ENCODE peak calls at places on chromosome 14, in six cellular contexts. L is lower lobe of right lung; X is CD4-positive, alpha-beta T cell; R is stimulated activated CD4-positive, alpha-beta T cell treated with anti-CD3 and anti-CD28 coated beads, Interleukin-1b, Interleukin-23, amount 100 ng/mL, for 24 hours; K is GM12864; F is activated naive CD8-positive, alpha-beta T cell treated with anti-CD3 and anti-CD28 coated beads, Interleukin-2, amount 50 U/mL, for 24 hours. U is an unnamed sample.
A peak's percentile ranks its signal among the peaks of the same experiment; 100 is the strongest.

GRCh38 chr14:94180655-94181271 is 6.6 kb downstream of the PPP4R4 start:
- DNase-seq in L (no peak), X (no peak), R (no peak), K (peak; percentile 33), F (no peak), U (peak; percentile 70)

GRCh38 chr14:34475163-34475562 is 13.1 kb upstream of the SPTSSA start:
- DNase-seq in L (no peak), X (no peak), R (no peak), K (no peak), F (no peak), U (no peak)

GRCh38 chr14:58899317-58899713 is 261.6 kb downstream of the DACT1 start:
- DNase-seq in L (no peak), X (no peak), R (no peak), K (no peak), F (no peak), U (no peak)

GRCh38 chr14:85574849-85575616 is 45.1 kb downstream of the FLRT2 start:
- DNase-seq in L (no peak), X (no peak), R (no peak), K (no peak), F (no peak), U (no peak)

GRCh38 chr14:105901226-105901625 is 374.8 kb downstream of the TMEM121 start:
- DNase-seq in L (no peak), X (no peak), R (no peak), K (no peak), F (no peak), U (no peak)

GRCh38 chr14:98808494-98809407 is 463.2 kb downstream of the BCL11B start:
- DNase-seq in L (no peak), X (no peak), R (no peak), K (no peak), F (no peak), U (no peak)

GRCh38 chr14:101588990-101589389 is 27.7 kb downstream of the DIO3 start:
- DNase-seq in L (no peak), X (no peak), R (no peak), K (no peak), F (no peak), U (no peak)

GRCh38 chr14:69300601-69301221 is 40.8 kb downstream of the GALNT16 start:
- DNase-seq in L (no peak), X (no peak), R (no peak), K (no peak), F (no peak), U (no peak)

GRCh38 chr14:61467281-61467680 is 145.9 kb downstream of the PRKCH start:
- DNase-seq in L (no peak), X (no peak), R (no peak), K (no peak), F (no peak), U (no peak)

GRCh38 chr14:23433457-23433856 is 2.0 kb downstream of the MYH7 start:
- DNase-seq in L (no peak), X (no peak), R (no peak), K (no peak), F (no peak), U (no peak)

GRCh38 chr14:99674064-99674650 is 9.9 kb upstream of the CYP46A1 start:
- DNase-seq in L (no peak), X (no peak), R (no peak), K (no peak), F (no peak), U (no peak)

GRCh38 chr14:53126705-53127104 is 26.4 kb downstream of the DDHD1 start:
- DNase-seq in L (no peak), X (no peak), R (no peak), K (no peak), F (no peak), U (peak; percentile 48)

GRCh38 chr14:100384819-100385813 is 62.0 kb downstream of the SLC25A47 start:
- DNase-seq in L (no peak), X (no peak), R (no peak), K (no peak), F (no peak), U (no peak)

GRCh38 chr14:43887523-43887922 is 619.6 kb downstream of the FSCB start:
- DNase-seq in L (no peak), X (no peak), R (no peak), K (no peak), F (no peak), U (no peak)

GRCh38 chr14:72678360-72678759 is 215.5 kb downstream of the DPF3 start:
- DNase-seq in L (no peak), X (no peak), R (no peak), K (no peak), F (no peak), U (no peak)

GRCh38 chr14:51564986-51565604 is 86.6 kb upstream of the FRMD6 start:
- DNase-seq in L (no peak), X (no peak), R (no peak), K (no peak), F (no peak), U (no peak)

GRCh38 chr14:77562681-77563080 is 53.8 kb downstream of the SPTLC2 start:
- DNase-seq in L (no peak), X (no peak), R (no peak), K (no peak), F (no peak), U (no peak)

GRCh38 chr14:73500360-73500759 is 9.6 kb downstream of the RIOX1 start:
- DNase-seq in L (no peak), X (no peak), R (no peak), K (no peak), F (no peak), U (no peak)

GRCh38 chr14:96497087-96497486 is 5.1 kb upstream of the PAPOLA start:
- DNase-seq in L (no peak), X (no peak), R (no peak), K (no peak), F (no peak), U (peak; percentile 13)

GRCh38 chr14:91205449-91205848 is 39.1 kb downstream of the GPR68 start:
- DNase-seq in L (no peak), X (no peak), R (no peak), K (no peak), F (peak; percentile 16), U (no peak)

GRCh38 chr14:89618821-89619551 is 202.0 kb upstream of the FOXN3 start:
- DNase-seq in L (peak; percentile 81), X (peak; percentile 71), R (no peak), K (peak; percentile 31), F (peak; percentile 73), U (peak; percentile 55)

GRCh38 chr14:44369401-44370123 is 137.5 kb downstream of the FSCB start:
- DNase-seq in L (no peak), X (no peak), R (no peak), K (no peak), F (no peak), U (no peak)

GRCh38 chr14:97491697-97492096 is 694.5 kb downstream of the VRK1 start:
- DNase-seq in L (no peak), X (no peak), R (no peak), K (no peak), F (no peak), U (no peak)

GRCh38 chr14:79376557-79376956 is 834.7 kb downstream of the DIO2 start:
- DNase-seq in L (no peak), X (no peak), R (no peak), K (no peak), F (no peak), U (no peak)

GRCh38 chr14:81165188-81165587 is 55.6 kb downstream of the GTF2A1 start:
- DNase-seq in L (no peak), X (no peak), R (no peak), K (no peak), F (no peak), U (no peak)

GRCh38 chr14:100730530-100730929 is 3.8 kb downstream of the DLK1 start:
- DNase-seq in L (no peak), X (no peak), R (no peak), K (no peak), F (no peak), U (no peak)

GRCh38 chr14:63362305-63362914 is 43.7 kb upstream of the GPHB5 start:
- DNase-seq in L (no peak), X (no peak), R (no peak), K (no peak), F (no peak), U (no peak)

GRCh38 chr14:98957211-98958047 is 314.6 kb downstream of the BCL11B start:
- DNase-seq in L (no peak), X (no peak), R (no peak), K (no peak), F (no peak), U (no peak)